ENCODE peak calls at places on chromosome 21, in eight cellular contexts. U is lower leg skin; X is mesenchymal stem cell; G is LoVo; I is stimulated activated CD4-positive, alpha-beta T cell treated with anti-CD3 and anti-CD28 coated beads, Interleukin-12 subunit alpha, Interleukin-12 subunit beta, amount 100 ng/mL, for 48 hours; Z is substantia nigra; C is NCI-H345; T is activated CD4-positive, alpha-beta T cell treated with anti-CD3 and anti-CD28 coated beads for 1 hour. P is an unnamed sample.

GRCh38 chr21:45509566-45510465 is 32.4 kb downstream of the SLC19A1 start:
- DNase-seq in Z (no peak), U (no peak), C (no peak), G (no peak), T (no peak), I (no peak), X (no peak), P (no peak)

GRCh38 chr21:45546636-45547203 is 4.5 kb upstream of the SLC19A1 start:
- DNase-seq in X (no peak), U (no peak), C (no peak), Z (no peak), T (no peak), I (no peak), G (no peak), P (no peak)

GRCh38 chr21:33841561-33841960 is 74.0 kb downstream of the ATP5PO start:
- DNase-seq in U (no peak), C (no peak), I (no peak), T (no peak), G (no peak), Z (no peak), X (no peak), P (no peak)

GRCh38 chr21:32572574-32573420 is 12.5 kb downstream of the TCP10L start:
- DNase-seq in I (no peak), U (no peak), X (no peak), G (no peak), Z (no peak), T (no peak), C (peak), P (peak)

GRCh38 chr21:45417256-45417950 is 12.4 kb downstream of the COL18A1 start:
- DNase-seq in T (no peak), X (no peak), U (no peak), Z (no peak), G (no peak), C (no peak), I (no peak), P (no peak)

GRCh38 chr21:35046223-35046690 is 2.8 kb downstream of the RUNX1 start:
- DNase-seq in U (no peak), G (no peak), T (no peak), Z (no peak), I (no peak), C (no peak), X (no peak), P (no peak)

GRCh38 chr21:26194811-26195251 is 24.3 kb upstream of the APP start:
- DNase-seq in T (no peak), X (no peak), I (no peak), G (no peak), U (no peak), C (no peak), Z (no peak), P (no peak)

GRCh38 chr21:44736291-44737004 is 25.1 kb upstream of the TSPEAR start:
- DNase-seq in I (no peak), G (peak), X (no peak), C (peak), T (no peak), Z (no peak), U (no peak), P (peak)

GRCh38 chr21:43308101-43308500 is 118.8 kb downstream of the SIK1 start:
- DNase-seq in U (no peak), I (no peak), T (no peak), Z (no peak), G (no peak), C (no peak), X (no peak), P (no peak)

GRCh38 chr21:44374601-44375280 is 21.3 kb downstream of the TRPM2 start:
- DNase-seq in X (no peak), T (no peak), Z (no peak), I (no peak), C (no peak), U (no peak), G (no peak), P (no peak)

GRCh38 chr21:27196651-27197050 is 229.8 kb upstream of the ADAMTS5 start:
- DNase-seq in U (no peak), Z (no peak), G (no peak), I (no peak), C (no peak), X (peak), T (no peak), P (no peak)

GRCh38 chr21:42118901-42119300 is 47.8 kb downstream of the UMODL1 start:
- DNase-seq in T (no peak), X (no peak), I (no peak), C (peak), U (no peak), Z (no peak), G (no peak), P (no peak)

GRCh38 chr21:44637018-44637850 is at the start of gene KRTAP10-10:
- DNase-seq in T (no peak), Z (no peak), U (no peak), I (no peak), C (peak), X (no peak), G (no peak), P (no peak)

GRCh38 chr21:45432575-45433255 is 27.8 kb downstream of the COL18A1 start:
- DNase-seq in I (no peak), G (no peak), T (no peak), X (peak), C (no peak), Z (no peak), U (no peak), P (no peak)

GRCh38 chr21:42674351-42674940 is 21.0 kb downstream of the PDE9A start:
- DNase-seq in C (peak), G (no peak), U (no peak), I (no peak), X (peak), T (no peak), Z (no peak), P (no peak)

P was measured in PC-9.